ENCODE peak calls at places on chromosomes 11 and 22, in ten cellular contexts. I, Z, K, V, N, D, A, M, T and J are unnamed samples.
A peak's percentile ranks its signal among the peaks of the same experiment; 100 is the strongest.

GRCh38 chr11:13101836-13102574 is 92.9 kb downstream of the RASSF10 start:
- DNase-seq in I (no peak), Z (no peak), K (no peak), V (no peak), N (no peak), D (peak; percentile 15), A (no peak), M (no peak), T (no peak), J (no peak)

GRCh38 chr11:77471520-77472234 is 2.2 kb downstream of the PAK1 start:
- DNase-seq in I (no peak), Z (no peak), K (no peak), V (peak; percentile 22), N (no peak), D (peak; percentile 63), A (no peak), M (no peak), T (peak; percentile 59), J (no peak)

GRCh38 chr22:48646216-48646925 is 1181.3 kb downstream of the BRD1 start:
- DNase-seq in I (no peak), Z (no peak), K (no peak), V (no peak), N (no peak), D (no peak), A (no peak), M (no peak), T (no peak), J (no peak)

GRCh38 chr11:64846998-64847666 is 2.7 kb upstream of the CDC42BPG start:
- DNase-seq in I (peak; percentile 87), Z (peak; percentile 91), K (peak; percentile 96), V (peak; percentile 93), N (peak; percentile 65), D (peak; percentile 98), A (peak; percentile 46), M (peak; percentile 76), T (peak; percentile 96), J (peak; percentile 94)

GRCh38 chr11:125621995-125622394 is 3.0 kb upstream of the CHEK1 start:
- DNase-seq in I (peak; percentile 62), Z (peak; percentile 55), K (no peak), V (peak; percentile 7), N (no peak), D (no peak), A (no peak), M (no peak), T (no peak), J (no peak)

GRCh38 chr22:29341056-29341848 is 25.8 kb upstream of the RASL10A start:
- DNase-seq in I (no peak), Z (no peak), K (no peak), V (no peak), N (no peak), D (no peak), A (no peak), M (no peak), T (no peak), J (no peak)

GRCh38 chr11:127680146-127680545 is 679.6 kb upstream of the KIRREL3 start:
- DNase-seq in I (no peak), Z (no peak), K (no peak), V (no peak), N (no peak), D (no peak), A (no peak), M (no peak), T (no peak), J (no peak)

GRCh38 chr22:24937114-24937513 is 9.4 kb downstream of the LHFPL7 start:
- DNase-seq in I (peak; percentile 31), Z (peak; percentile 58), K (no peak), V (peak; percentile 45), N (no peak), D (peak; percentile 66), A (no peak), M (no peak), T (peak; percentile 29), J (no peak)

GRCh38 chr11:12280838-12281565 is 96.4 kb upstream of the PARVA start:
- DNase-seq in I (no peak), Z (no peak), K (no peak), V (no peak), N (no peak), D (no peak), A (no peak), M (no peak), T (no peak), J (peak; percentile 63)

GRCh38 chr11:61754534-61755482 is 2.4 kb downstream of the MYRF start:
- DNase-seq in I (peak; percentile 87), Z (peak; percentile 78), K (no peak), V (no peak), N (no peak), D (no peak), A (no peak), M (no peak), T (peak; percentile 86), J (no peak)

GRCh38 chr11:61753672-61754071 is 1.2 kb downstream of the MYRF start:
- DNase-seq in I (no peak), Z (no peak), K (no peak), V (no peak), N (no peak), D (no peak), A (no peak), M (no peak), T (no peak), J (no peak)

GRCh38 chr11:61752117-61752924 is at the start of gene MYRF:
- DNase-seq in I (peak; percentile 43), Z (peak; percentile 42), K (no peak), V (no peak), N (no peak), D (peak; percentile 80), A (no peak), M (no peak), T (peak; percentile 83), J (no peak)

GRCh38 chr11:61751384-61751783 is 1.1 kb upstream of the MYRF start:
- DNase-seq in I (no peak), Z (no peak), K (no peak), V (no peak), N (no peak), D (no peak), A (no peak), M (no peak), T (no peak), J (no peak)

GRCh38 chr11:61752925-61753551 is 602 bp downstream of the MYRF start:
- DNase-seq in I (no peak), Z (no peak), K (no peak), V (no peak), N (no peak), D (no peak), A (no peak), M (no peak), T (no peak), J (no peak)
- TF ChIP-seq CTCF in I (no peak), Z (no peak), K (no peak), V (no peak), N (no peak), D (no peak), A (no peak), M (no peak), T (no peak), J (no peak)

GRCh38 chr22:22881116-22882032 is 6.2 kb upstream of the IGLL5 start:
- DNase-seq in I (no peak), Z (no peak), K (no peak), V (no peak), N (no peak), D (no peak), A (no peak), M (no peak), T (no peak), J (no peak)

GRCh38 chr22:22882033-22882717 is 5.4 kb upstream of the IGLL5 start:
- DNase-seq in I (no peak), Z (no peak), K (no peak), V (no peak), N (no peak), D (peak; percentile 5), A (no peak), M (no peak), T (no peak), J (no peak)

GRCh38 chr22:22879675-22880029 is 8.0 kb upstream of the IGLL5 start:
- DNase-seq in I (no peak), Z (no peak), K (no peak), V (no peak), N (no peak), D (no peak), A (no peak), M (no peak), T (no peak), J (no peak)

GRCh38 chr22:22878801-22879674 is 8.6 kb upstream of the IGLL5 start:
- DNase-seq in I (no peak), Z (no peak), K (no peak), V (no peak), N (no peak), D (no peak), A (no peak), M (no peak), T (no peak), J (peak; percentile 15)

GRCh38 chr22:22880645-22881044 is 7.0 kb upstream of the IGLL5 start:
- DNase-seq in I (no peak), Z (no peak), K (no peak), V (no peak), N (no peak), D (no peak), A (no peak), M (no peak), T (no peak), J (no peak)
- H3K4me3 ChIP-seq in I (no peak overlapping the region), Z (no peak overlapping the region), K (no peak overlapping the region), V (no peak overlapping the region), N (no peak overlapping the region), D (no peak overlapping the region), A (no peak overlapping the region), M (no peak overlapping the region), T (no peak overlapping the region), J (no peak overlapping the region)

GRCh38 chr11:66264383-66264782 is 4.1 kb upstream of the RAB1B start:
- DNase-seq in I (no peak), Z (no peak), K (no peak), V (no peak), N (no peak), D (no peak), A (no peak), M (no peak), T (no peak), J (no peak)

GRCh38 chr11:66265531-66266377 is 2.7 kb upstream of the RAB1B start:
- DNase-seq in I (no peak), Z (no peak), K (peak; percentile 68), V (no peak), N (no peak), D (no peak), A (no peak), M (no peak), T (no peak), J (no peak)

GRCh38 chr11:66266378-66267038 is 1.9 kb upstream of the RAB1B start:
- DNase-seq in I (no peak), Z (no peak), K (no peak), V (no peak), N (no peak), D (no peak), A (no peak), M (no peak), T (no peak), J (no peak)

GRCh38 chr11:66263785-66264184 is 4.7 kb upstream of the RAB1B start:
- DNase-seq in I (no peak), Z (no peak), K (no peak), V (no peak), N (no peak), D (no peak), A (no peak), M (no peak), T (no peak), J (no peak)

GRCh38 chr11:66264893-66265292 is 3.5 kb upstream of the RAB1B start:
- DNase-seq in I (no peak), Z (no peak), K (no peak), V (peak; percentile 41), N (no peak), D (peak; percentile 93), A (no peak), M (no peak), T (no peak), J (no peak)
- TF ChIP-seq CTCF in I (no peak), Z (peak; percentile 46), K (no peak), V (peak; percentile 31), N (peak; percentile 56), D (peak; percentile 81), A (peak; percentile 23), M (peak; percentile 28), T (peak; percentile 37), J (no peak)

GRCh38 chr11:62105611-62106245 is 18.1 kb upstream of the INCENP start:
- DNase-seq in I (peak; percentile 78), Z (peak; percentile 78), K (no peak), V (no peak), N (no peak), D (no peak), A (no peak), M (no peak), T (no peak), J (no peak)
- H3K4me3 ChIP-seq in I (peak overlapping the region; percentile 25), Z (no peak overlapping the region), K (peak overlapping the region; percentile 27), V (no peak overlapping the region), N (no peak overlapping the region), D (no peak overlapping the region), A (peak overlapping the region; percentile 46), M (no peak overlapping the region), T (no peak overlapping the region), J (peak overlapping the region; percentile 53)